ENCODE peak calls at places on chromosomes 11 and 22, in seven cellular contexts. E is colonic mucosa, T is Peyer's patch, H is left ventricle myocardium inferior, N is fibroblast of lung, Y is WTC11, O is kidney. P is an unnamed sample.
A peak's percentile ranks its signal among the peaks of the same experiment; 100 is the strongest.

GRCh38 chr11:117572129-117572528 is 224.9 kb downstream of the DSCAML1 start:
- DNase-seq in N (no peak), Y (peak; percentile 2), E (no peak), H (no peak), T (no peak), O (no peak), P (no peak)

GRCh38 chr11:77204792-77205466 is 76.9 kb downstream of the MYO7A start:
- DNase-seq in N (no peak), T (no peak), E (no peak), Y (no peak), H (no peak), O (no peak), P (no peak)

GRCh38 chr11:11968511-11969280 is 39.7 kb downstream of the DKK3 start:
- DNase-seq in O (peak; percentile 61), Y (no peak), N (peak; percentile 27), E (no peak), H (peak; percentile 14), T (no peak), P (no peak)

GRCh38 chr22:35835998-35836691 is 118.5 kb downstream of the APOL5 start:
- DNase-seq in H (peak; percentile 43), O (no peak), Y (peak; percentile 30), T (no peak), N (peak; percentile 89), E (peak; percentile 76), P (peak; percentile 52)

GRCh38 chr22:30435674-30436126 is 10.1 kb downstream of the MTFP1 start:
- DNase-seq in T (peak; percentile 80), H (no peak), N (no peak), O (peak; percentile 87), Y (no peak), E (peak; percentile 35), P (no peak)

GRCh38 chr11:67194096-67194495 is 72.2 kb upstream of the GRK2 start:
- DNase-seq in Y (no peak), E (no peak), O (no peak), N (no peak), H (no peak), T (no peak), P (no peak)

GRCh38 chr11:33893711-33894401 is 2.0 kb upstream of the LMO2 start:
- DNase-seq in O (no peak), N (no peak), Y (no peak), E (no peak), H (no peak), T (peak; percentile 45), P (no peak)

GRCh38 chr11:55572548-55572947 is 620 bp downstream of the OR4C16 start:
- DNase-seq in T (no peak), H (no peak), E (no peak), O (no peak), N (no peak), Y (no peak), P (no peak)

GRCh38 chr11:59901306-59901705 is 22.7 kb downstream of the OOSP3 start:
- DNase-seq in H (no peak), O (no peak), N (no peak), T (no peak), Y (no peak), E (peak; percentile 22), P (no peak)

GRCh38 chr11:56473252-56473651 is at the start of gene OR5M3:
- DNase-seq in H (no peak), N (no peak), O (no peak), T (no peak), Y (no peak), E (no peak), P (no peak)

GRCh38 chr11:1459739-1460395 is 26.7 kb downstream of the MOB2 start:
- DNase-seq in O (no peak), H (no peak), T (no peak), N (peak; percentile 33), Y (no peak), E (no peak), P (no peak)

GRCh38 chr11:1457326-1457680 is 29.3 kb downstream of the MOB2 start:
- DNase-seq in T (no peak), Y (no peak), O (no peak), E (no peak), H (no peak), N (no peak), P (no peak)

GRCh38 chr11:1457856-1458255 is 28.7 kb downstream of the MOB2 start:
- DNase-seq in O (no peak), N (no peak), Y (no peak), H (no peak), E (no peak), T (no peak), P (no peak)

GRCh38 chr11:1459219-1459575 is 27.4 kb downstream of the MOB2 start:
- DNase-seq in N (no peak), H (no peak), O (no peak), T (no peak), E (no peak), Y (no peak), P (no peak)

DNA sequence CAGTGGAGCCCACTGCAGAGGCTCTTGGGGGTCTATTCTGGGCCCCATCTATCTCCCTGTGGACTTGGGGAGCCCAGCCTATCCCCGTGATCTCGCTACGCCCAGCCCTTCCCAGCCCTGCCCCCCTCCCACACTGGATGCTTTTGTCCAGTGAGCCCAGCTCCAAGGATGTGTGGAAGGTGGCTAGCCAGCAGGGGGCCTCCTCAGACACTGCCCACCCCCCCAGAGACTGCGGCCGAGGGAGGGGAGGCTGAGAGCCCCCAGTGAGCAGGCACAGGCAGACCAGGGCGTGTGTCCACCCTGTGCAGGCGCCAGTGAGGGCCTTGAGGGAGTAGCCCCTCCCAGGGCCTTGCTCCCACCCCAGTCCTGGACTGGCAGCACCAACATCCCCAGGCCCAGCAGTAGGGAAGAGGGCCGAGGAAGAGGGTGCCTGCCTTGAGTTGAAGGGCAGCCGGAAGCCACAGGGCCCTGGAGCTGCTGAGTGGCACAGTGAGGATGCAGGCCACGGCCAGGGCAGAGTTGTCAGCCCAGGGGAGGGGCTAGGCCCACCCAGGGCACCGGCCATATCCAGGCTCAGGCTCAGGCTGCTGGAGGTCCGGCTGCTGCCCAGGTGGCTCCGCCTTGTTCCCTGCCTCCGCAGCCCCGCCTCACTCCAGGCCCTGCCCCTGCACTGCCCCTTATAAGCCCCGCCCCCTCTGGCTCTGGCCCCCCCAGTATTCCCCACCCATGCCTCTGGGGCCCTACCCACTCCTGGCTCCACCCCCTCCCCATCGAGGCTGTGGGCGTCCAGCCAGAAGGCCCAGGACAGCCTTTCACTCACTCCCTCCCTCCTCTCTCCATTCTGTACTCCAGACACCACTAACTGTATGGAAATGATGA is 28.0 kb downstream of the MOB2 start:
- DNase-seq in T (peak; percentile 22), O (peak; percentile 93), E (peak; percentile 80), Y (peak; percentile 53), N (peak; percentile 80), H (peak; percentile 54), P (no peak)
- TF ChIP-seq CTCF in T (no peak), O (no peak), E (no peak), Y (no peak), N (peak; percentile 36), H (peak; percentile 46), P (peak; percentile 41)

GRCh38 chr22:23892626-23893445 is 1.3 kb upstream of the MIF start:
- DNase-seq in T (no peak), Y (no peak), H (no peak), N (no peak), O (peak; percentile 69), E (no peak), P (no peak)

GRCh38 chr22:23891726-23892125 is 2.5 kb upstream of the MIF start:
- DNase-seq in O (peak; percentile 35), E (no peak), N (no peak), H (no peak), Y (no peak), T (no peak), P (no peak)

GRCh38 chr22:23892130-23892529 is 2.1 kb upstream of the MIF start:
- DNase-seq in H (no peak), N (no peak), O (no peak), Y (no peak), T (no peak), E (no peak), P (no peak)

GRCh38 chr22:23889620-23890019 is 4.6 kb upstream of the MIF start:
- DNase-seq in N (no peak), O (no peak), H (peak; percentile 44), E (no peak), T (no peak), Y (no peak), P (no peak)

GRCh38 chr22:23888615-23889401 is 5.4 kb upstream of the MIF start:
- DNase-seq in H (no peak), T (no peak), Y (no peak), N (peak; percentile 42), E (no peak), O (no peak), P (no peak)
- TF ChIP-seq CTCF in H (no peak), T (no peak), Y (no peak), N (no peak), E (no peak), O (no peak), P (peak; percentile 39)

DNA sequence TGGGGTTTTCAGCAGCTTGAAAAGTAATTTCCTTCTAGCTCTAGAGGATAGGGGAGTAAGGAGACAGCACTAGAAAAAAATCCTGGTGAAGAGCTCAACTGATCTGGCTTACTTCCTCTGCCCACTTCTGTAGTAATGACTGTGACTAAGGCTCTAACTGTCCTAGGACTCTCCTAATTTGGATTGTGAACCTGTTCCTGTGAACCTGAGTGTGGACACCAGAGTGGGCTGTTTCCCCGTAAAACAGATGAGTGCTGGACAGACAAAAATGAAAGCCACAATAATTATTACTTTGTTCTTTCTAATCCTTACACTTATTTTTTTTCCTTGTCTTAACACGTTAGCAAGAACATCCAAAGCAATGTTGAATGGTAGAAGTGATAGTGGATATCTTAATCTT is 154.1 kb downstream of the AASDHPPT start:
- DNase-seq in O (no peak), H (no peak), T (no peak), E (no peak), N (peak; percentile 20), Y (no peak), P (no peak)
- TF ChIP-seq CTCF in O (no peak), H (peak; percentile 20), T (no peak), E (no peak), N (peak; percentile 35), Y (no peak), P (peak; percentile 40)

GRCh38 chr11:70790671-70791300 is 392.5 kb downstream of the CTTN start:
- DNase-seq in T (no peak), N (no peak), O (no peak), H (no peak), E (no peak), Y (peak; percentile 57), P (no peak)
- TF ChIP-seq CTCF in T (no peak), N (no peak), O (no peak), H (no peak), E (no peak), Y (peak; percentile 21), P (no peak)

DNA sequence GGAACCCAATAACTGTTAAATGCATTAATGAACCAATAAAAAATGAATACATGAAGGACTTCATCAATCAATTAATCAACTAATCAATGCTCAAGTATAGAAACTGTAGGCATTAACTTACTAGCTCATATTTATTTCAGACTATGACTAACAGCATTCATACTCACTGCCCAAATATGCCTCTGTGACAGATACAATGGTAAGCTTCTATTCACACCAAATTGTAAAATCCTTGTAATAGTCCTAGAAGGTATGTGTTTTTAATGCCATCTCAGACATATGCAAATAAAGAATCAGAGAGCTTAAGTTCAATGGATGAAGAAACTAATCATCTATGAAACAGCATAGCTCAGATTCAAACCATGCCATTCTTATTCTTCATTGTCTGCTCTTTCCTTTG is 1253.6 kb upstream of the TENM4 start:
- DNase-seq in Y (no peak), O (no peak), N (no peak), E (no peak), T (no peak), H (no peak), P (no peak)
- TF ChIP-seq CTCF in Y (no peak), O (no peak), N (no peak), E (no peak), T (no peak), H (no peak), P (no peak)

P was measured in AG04450.